ENCODE peak calls at places on chromosome 12, in nine cellular contexts. I is left ventricle myocardium inferior, L is ovary, S is coronary artery, Z is uterus, W is tibial artery, N is GM12864, G is fibroblast of the aortic adventitia, F is hepatocyte. P is an unnamed sample.
A peak's percentile ranks its signal among the peaks of the same experiment; 100 is the strongest.

GRCh38 chr12:99413751-99414150 is 233.8 kb upstream of the GARIN6 start:
- DNase-seq in Z (no peak), F (no peak), I (no peak), S (no peak), G (no peak), L (no peak), W (no peak), N (no peak), P (no peak)

GRCh38 chr12:51341259-51342007 is 5.0 kb downstream of the CELA1 start:
- DNase-seq in L (peak; percentile 51), F (peak; percentile 81), S (no peak), W (peak; percentile 70), Z (peak; percentile 64), G (peak; percentile 84), I (peak; percentile 30), N (peak; percentile 60), P (peak; percentile 65)

GRCh38 chr12:56084958-56085543 is 5.1 kb downstream of the ERBB3 start:
- DNase-seq in L (no peak), S (no peak), N (no peak), Z (no peak), G (no peak), W (no peak), F (peak; percentile 34), I (no peak), P (no peak)

GRCh38 chr12:29088611-29089219 is 60.4 kb upstream of the FAR2 start:
- DNase-seq in F (no peak), N (no peak), I (no peak), W (no peak), S (no peak), L (no peak), Z (no peak), G (peak; percentile 37), P (peak; percentile 20)

GRCh38 chr12:13811061-13811460 is 170.3 kb downstream of the GRIN2B start:
- DNase-seq in N (no peak), Z (no peak), F (no peak), G (no peak), S (no peak), I (no peak), W (no peak), L (no peak), P (no peak)

GRCh38 chr12:132455565-132455964 is 34.4 kb upstream of the FBRSL1 start:
- DNase-seq in S (no peak), G (no peak), N (no peak), F (no peak), I (no peak), L (no peak), W (no peak), Z (no peak), P (no peak)

GRCh38 chr12:91098942-91099341 is 12.4 kb downstream of the LUM start:
- DNase-seq in L (peak; percentile 45), W (peak; percentile 52), Z (peak; percentile 74), F (peak; percentile 77), G (peak; percentile 93), I (no peak), S (no peak), N (no peak), P (peak; percentile 94)

GRCh38 chr12:131098178-131098981 is 144.7 kb downstream of the ADGRD1 start:
- DNase-seq in S (no peak), W (peak; percentile 19), N (no peak), F (no peak), Z (peak; percentile 9), G (no peak), I (no peak), L (peak; percentile 5), P (no peak)

GRCh38 chr12:62793256-62794217 is 141.4 kb downstream of the PPM1H start:
- DNase-seq in L (peak; percentile 77), Z (peak; percentile 89), W (peak; percentile 91), F (peak; percentile 86), N (no peak), G (peak; percentile 98), S (peak; percentile 81), I (peak; percentile 86), P (peak; percentile 99)

GRCh38 chr12:6267007-6267721 is 43.3 kb upstream of the PLEKHG6 start:
- DNase-seq in N (no peak), G (no peak), S (no peak), I (no peak), W (no peak), F (no peak), Z (no peak), L (no peak), P (peak; percentile 30)

GRCh38 chr12:68358532-68359485 is 26.6 kb upstream of the MDM1 start:
- DNase-seq in N (no peak), L (peak; percentile 23), Z (peak; percentile 74), S (no peak), W (peak; percentile 70), F (peak; percentile 79), G (peak; percentile 91), I (no peak), P (peak; percentile 84)

GRCh38 chr12:121753844-121754264 is 39.6 kb downstream of the RHOF start:
- DNase-seq in G (no peak), F (no peak), I (peak; percentile 69), Z (no peak), S (no peak), W (peak; percentile 42), N (no peak), L (no peak), P (no peak)

GRCh38 chr12:97716356-97716755 is 253.8 kb downstream of the RMST start:
- DNase-seq in W (no peak), L (no peak), S (no peak), G (no peak), F (peak; percentile 17), N (no peak), I (no peak), Z (no peak), P (no peak)

GRCh38 chr12:6769003-6769389 is 2.8 kb downstream of the PTMS start:
- DNase-seq in I (peak; percentile 53), W (no peak), N (no peak), G (no peak), F (peak; percentile 72), Z (peak; percentile 71), S (no peak), L (peak; percentile 66), P (peak; percentile 47)

GRCh38 chr12:117853600-117853999 is 115.2 kb downstream of the KSR2 start:
- DNase-seq in N (no peak), I (no peak), G (no peak), W (no peak), F (peak; percentile 81), S (no peak), Z (no peak), L (no peak), P (no peak)

GRCh38 chr12:109600481-109600880 is 26.9 kb downstream of the MVK start:
- DNase-seq in N (no peak), F (no peak), L (no peak), G (no peak), W (no peak), S (no peak), Z (no peak), I (no peak), P (no peak)

GRCh38 chr12:47881826-47882427 is 22.9 kb downstream of the VDR start:
- DNase-seq in Z (peak; percentile 41), F (peak; percentile 38), L (no peak), N (no peak), G (peak; percentile 99), W (peak; percentile 75), S (no peak), I (no peak), P (peak; percentile 99)

GRCh38 chr12:132955094-132955932 is 793 bp downstream of the ZNF605 start:
- DNase-seq in L (peak; percentile 32), I (peak; percentile 26), W (no peak), G (peak; percentile 74), N (no peak), Z (peak; percentile 31), F (peak; percentile 67), S (no peak), P (peak; percentile 75)

GRCh38 chr12:39199371-39199770 is 243.5 kb downstream of the KIF21A start:
- DNase-seq in Z (no peak), G (no peak), S (no peak), N (no peak), F (no peak), L (no peak), W (no peak), I (no peak), P (no peak)
- H3K4me3 ChIP-seq in Z (no peak overlapping the region), G (no peak overlapping the region), S (no peak overlapping the region), N (no peak overlapping the region), F (no peak overlapping the region), L (no peak overlapping the region), W (no peak overlapping the region), I (no peak overlapping the region), P (no peak overlapping the region)

GRCh38 chr12:112219195-112219594 is 93.8 kb downstream of the TRAFD1 start:
- DNase-seq in N (no peak), G (no peak), L (no peak), W (no peak), S (no peak), F (no peak), I (no peak), Z (no peak), P (no peak)

GRCh38 chr12:112216223-112216622 is 90.9 kb downstream of the TRAFD1 start:
- DNase-seq in S (no peak), F (no peak), N (no peak), G (no peak), Z (no peak), L (no peak), W (no peak), I (no peak), P (no peak)

GRCh38 chr12:112217647-112218046 is 92.3 kb downstream of the TRAFD1 start:
- DNase-seq in Z (no peak), G (no peak), W (no peak), I (no peak), L (no peak), S (no peak), N (no peak), F (no peak), P (no peak)

GRCh38 chr12:112214064-112214463 is 88.7 kb downstream of the TRAFD1 start:
- DNase-seq in I (no peak), G (peak; percentile 8), N (no peak), L (no peak), W (no peak), Z (no peak), S (no peak), F (no peak), P (no peak)

GRCh38 chr12:112218150-112218549 is 92.8 kb downstream of the TRAFD1 start:
- DNase-seq in L (no peak), F (no peak), W (no peak), Z (no peak), G (peak; percentile 20), N (no peak), S (no peak), I (no peak), P (peak; percentile 12)
- TF ChIP-seq CTCF in L (no peak), F (no peak), W (no peak), Z (no peak), G (no peak), N (no peak), S (no peak), I (no peak), P (no peak)

GRCh38 chr12:53937596-53938275 is 895 bp upstream of the HOXC13 start:
- DNase-seq in W (no peak), G (no peak), F (no peak), S (no peak), N (no peak), Z (no peak), L (no peak), I (no peak), P (no peak)
- H3K4me3 ChIP-seq in W (peak overlapping the region; percentile 61), G (no peak overlapping the region), F (no peak overlapping the region), S (no peak overlapping the region), N (no peak overlapping the region), Z (no peak overlapping the region), L (no peak overlapping the region), I (no peak overlapping the region), P (no peak overlapping the region)

DNA sequence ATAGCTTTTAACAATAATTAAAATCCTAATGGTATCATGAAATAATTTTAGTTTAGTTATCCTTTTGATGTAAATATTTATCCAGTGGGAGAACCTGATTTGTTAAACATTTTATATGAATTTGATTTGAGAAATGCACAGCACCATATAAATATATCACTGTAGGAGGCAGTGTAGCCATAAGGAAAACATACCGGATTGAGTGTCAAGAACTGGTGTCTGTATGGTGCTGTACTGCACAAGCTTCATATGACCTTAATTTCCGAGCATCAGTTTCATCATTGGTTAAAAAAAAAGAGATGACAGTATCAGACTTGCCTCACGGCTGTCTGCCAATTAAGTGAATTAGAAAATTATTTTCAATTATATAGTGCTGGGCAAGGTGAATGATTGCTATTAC is 72.0 kb downstream of the TMTC2 start:
- DNase-seq in S (no peak), G (no peak), N (no peak), L (no peak), F (no peak), Z (no peak), W (no peak), I (no peak), P (no peak)
- TF ChIP-seq CTCF in S (no peak), G (no peak), N (no peak), L (no peak), F (no peak), Z (no peak), W (no peak), I (no peak), P (no peak)

P was measured in AG10803.